ENCODE peak calls at places on chromosomes 6 and 20, in four cellular contexts. W, L, Y and K are unnamed samples.

GRCh38 chr6:132218063-132218696 is 183.1 kb downstream of the MOXD1 start:
- DNase-seq in W (no peak), L (peak), Y (peak), K (peak)

GRCh38 chr6:148517518-148517917 is 174.9 kb downstream of the SASH1 start:
- DNase-seq in W (no peak), L (no peak), Y (no peak), K (no peak)

GRCh38 chr20:57743450-57744095 is 33.8 kb upstream of the PMEPA1 start:
- DNase-seq in W (no peak), L (no peak), Y (no peak), K (no peak)

GRCh38 chr6:88232753-88233152 is 66.6 kb upstream of the CNR1 start:
- DNase-seq in W (no peak), L (no peak), Y (no peak), K (no peak)

GRCh38 chr6:122432816-122433215 is 33.4 kb downstream of the HSF2 start:
- DNase-seq in W (no peak), L (no peak), Y (no peak), K (no peak)

GRCh38 chr6:17831135-17831534 is 124.4 kb upstream of the NUP153 start:
- DNase-seq in W (no peak), L (no peak), Y (no peak), K (no peak)

GRCh38 chr6:151044465-151045441 is 179.3 kb downstream of the MTHFD1L start:
- DNase-seq in W (no peak), L (peak), Y (peak), K (no peak)

GRCh38 chr6:114520976-114521375 is 178.2 kb upstream of the HS3ST5 start:
- DNase-seq in W (no peak), L (no peak), Y (no peak), K (no peak)

GRCh38 chr20:53891306-53891894 is 179.0 kb downstream of the BCAS1 start:
- DNase-seq in W (no peak), L (no peak), Y (no peak), K (no peak)

GRCh38 chr20:60108397-60108796 is 150.2 kb downstream of the CDH26 start:
- DNase-seq in W (no peak), L (no peak), Y (no peak), K (no peak)

GRCh38 chr6:150238294-150238693 is 95.5 kb downstream of the PPP1R14C start:
- DNase-seq in W (no peak), L (no peak), Y (no peak), K (no peak)

GRCh38 chr6:55705381-55705780 is 126.4 kb upstream of the HMGCLL1 start:
- DNase-seq in W (no peak), L (no peak), Y (no peak), K (no peak)

GRCh38 chr20:51529758-51530157 is 12.8 kb downstream of the NFATC2 start:
- DNase-seq in W (no peak), L (no peak), Y (no peak), K (no peak)

GRCh38 chr6:24932832-24933231 is 2.9 kb downstream of the RIPOR2 start:
- DNase-seq in W (no peak), L (no peak), Y (no peak), K (no peak)

GRCh38 chr6:139135578-139136545 is 982 bp downstream of the HECA start:
- DNase-seq in W (no peak), L (no peak), Y (no peak), K (no peak)

GRCh38 chr6:31969712-31970603 is 2.0 kb downstream of the DXO start:
- DNase-seq in W (no peak), L (no peak), Y (no peak), K (no peak)

GRCh38 chr20:61251529-61252393 is at the start of gene CDH4:
- DNase-seq in W (no peak), L (no peak), Y (no peak), K (no peak)

GRCh38 chr6:52284131-52284459 is 447 bp downstream of the MCM3 start:
- DNase-seq in W (no peak), L (no peak), Y (peak), K (no peak)

GRCh38 chr20:34938466-34939163 is 17.0 kb downstream of the GSS start:
- DNase-seq in W (no peak), L (no peak), Y (no peak), K (no peak)

GRCh38 chr6:27007020-27007419 is 240.5 kb upstream of the PRSS16 start:
- DNase-seq in W (no peak), L (no peak), Y (no peak), K (no peak)

GRCh38 chr6:137291441-137291840 is 72.3 kb upstream of the IFNGR1 start:
- DNase-seq in W (no peak), L (no peak), Y (no peak), K (no peak)

DNA sequence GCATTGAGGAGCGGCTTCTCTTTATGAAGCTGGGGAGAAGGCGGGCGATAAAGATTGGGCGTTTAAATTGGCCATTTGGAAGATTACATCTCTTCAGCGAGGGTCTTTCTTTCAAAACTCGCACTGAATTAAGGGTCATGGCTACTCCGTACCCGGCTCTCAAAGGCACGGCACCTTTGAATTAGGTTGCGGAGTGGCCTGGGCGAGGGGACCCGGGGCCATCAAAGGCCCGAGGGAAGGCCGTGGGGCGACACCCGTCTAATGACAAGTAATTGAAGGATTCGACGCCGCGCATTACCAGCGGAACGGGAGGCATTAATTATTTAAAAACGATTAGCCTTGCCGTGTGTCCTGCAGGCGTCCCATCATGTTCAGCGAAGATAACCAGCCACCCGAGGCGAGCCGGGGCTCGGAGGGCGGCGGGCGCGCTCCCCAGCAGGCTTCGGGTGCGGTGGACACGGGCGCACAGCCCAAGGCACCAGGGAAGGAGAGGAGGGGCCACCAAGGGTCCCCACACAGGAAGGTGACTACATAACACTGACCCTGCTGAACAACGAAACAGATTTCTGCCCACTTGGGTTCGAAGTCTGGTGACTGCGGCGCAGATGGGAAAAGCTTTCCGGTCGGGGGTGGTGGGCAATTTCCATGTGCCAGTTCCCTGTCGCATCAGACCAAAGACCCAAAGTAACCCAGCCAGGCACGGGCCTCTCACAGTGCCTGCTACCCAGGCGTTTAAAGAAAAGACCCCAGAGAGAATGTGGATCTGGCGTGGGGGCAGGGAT is 7.4 kb downstream of the FOXA2 start:
- DNase-seq in W (no peak), L (no peak), Y (peak), K (no peak)
- TF ChIP-seq EZH2 in W (no peak), L (no peak), Y (no peak), K (no peak)

DNA sequence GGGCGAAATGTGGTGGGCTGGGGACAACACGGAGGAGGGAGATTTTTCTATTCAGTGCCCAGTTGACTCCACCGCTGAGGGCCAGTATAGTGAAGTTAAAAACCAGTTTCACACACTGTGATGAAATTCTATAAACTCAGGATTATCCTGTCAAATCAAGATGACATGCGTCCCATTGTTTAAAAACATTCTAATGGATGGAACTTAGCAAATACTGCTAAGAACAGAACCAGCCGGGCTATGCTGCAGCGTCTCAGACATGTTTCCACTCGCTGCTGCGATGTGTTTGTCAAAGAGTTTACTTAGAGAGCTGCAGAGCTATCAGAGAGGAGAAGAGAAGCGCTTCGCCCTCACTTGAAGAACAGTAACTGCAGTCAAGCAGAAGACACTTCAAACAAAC is 212.6 kb upstream of the FOXQ1 start:
- DNase-seq in W (no peak), L (no peak), Y (no peak), K (no peak)
- TF ChIP-seq POLR2AphosphoS5 in W (no peak), L (no peak), Y (no peak), K (no peak)

GRCh38 chr6:100454571-100455229 is 10.0 kb downstream of the SIM1 start:
- DNase-seq in W (no peak), L (no peak), Y (no peak), K (no peak)

GRCh38 chr6:100457251-100457990 is 7.3 kb downstream of the SIM1 start:
- DNase-seq in W (no peak), L (no peak), Y (no peak), K (no peak)

GRCh38 chr6:100455230-100456124 is 9.2 kb downstream of the SIM1 start:
- DNase-seq in W (no peak), L (no peak), Y (no peak), K (no peak)

GRCh38 chr6:100456881-100457220 is 7.9 kb downstream of the SIM1 start:
- DNase-seq in W (no peak), L (no peak), Y (no peak), K (no peak)

DNA sequence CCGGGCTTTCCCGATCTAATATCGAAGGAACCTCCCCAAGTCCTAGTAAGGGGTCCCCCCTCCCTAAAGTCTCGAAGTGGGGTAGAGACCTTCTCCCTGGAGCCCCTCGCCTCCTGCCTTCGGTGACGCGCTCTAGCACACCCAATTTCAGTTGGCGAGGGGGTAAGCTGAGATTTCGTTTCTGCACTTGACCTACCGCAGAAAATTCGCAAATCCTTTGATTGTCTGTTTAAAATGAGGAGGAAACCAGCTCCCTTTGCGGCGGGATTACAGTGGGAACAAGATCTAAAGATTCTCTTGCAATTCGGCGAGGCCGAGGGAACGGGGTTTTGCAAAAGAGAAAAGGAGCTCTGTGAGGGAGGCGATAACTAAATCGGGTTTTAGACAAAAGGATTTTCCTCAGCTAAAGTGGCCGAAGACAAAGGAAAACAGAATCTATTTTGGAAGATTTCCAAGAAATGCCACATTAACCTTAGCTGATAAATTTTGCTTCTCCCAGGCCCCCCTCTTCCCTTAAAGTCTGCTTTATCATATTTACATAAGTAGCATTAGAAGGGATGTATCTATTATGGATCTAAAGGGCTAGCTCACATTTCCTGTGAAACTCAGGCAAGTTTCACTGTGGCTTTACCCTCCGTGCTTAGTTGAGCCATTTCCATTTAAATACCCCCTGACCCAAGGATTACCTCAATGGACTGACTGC is 8.4 kb downstream of the SIM1 start:
- DNase-seq in W (no peak), L (no peak), Y (no peak), K (no peak)
- TF ChIP-seq EZH2 in W (peak), L (no peak), Y (no peak), K (no peak)

DNA sequence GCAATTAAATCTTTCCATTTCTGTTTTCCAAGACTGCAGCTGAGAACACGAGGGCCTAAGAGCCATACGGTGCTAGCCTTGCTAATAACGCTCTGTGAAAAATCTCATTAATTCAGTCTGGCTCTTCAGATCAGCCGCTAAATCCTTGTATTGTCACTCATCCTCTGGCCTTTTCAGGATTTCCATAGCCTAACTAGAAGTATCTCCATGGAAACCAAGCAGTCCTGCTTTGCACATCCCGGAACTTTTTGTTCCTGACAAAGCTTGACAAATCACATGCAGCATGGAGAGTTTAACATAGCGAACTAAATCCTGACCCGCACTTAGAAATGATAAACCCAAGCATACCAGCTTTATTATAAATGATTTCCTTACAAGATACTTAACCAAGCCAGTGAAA is 383.7 kb downstream of the CD83 start:
- DNase-seq in W (no peak), L (no peak), Y (no peak), K (no peak)
- TF ChIP-seq POLR2AphosphoS5 in W (no peak), L (no peak), Y (no peak), K (no peak)

GRCh38 chr20:21512634-21513180 is 1.2 kb downstream of the NKX2-2 start:
- DNase-seq in W (no peak), L (no peak), Y (no peak), K (no peak)
- TF ChIP-seq EZH2 in W (no peak), L (no peak), Y (peak), K (no peak)

DNA sequence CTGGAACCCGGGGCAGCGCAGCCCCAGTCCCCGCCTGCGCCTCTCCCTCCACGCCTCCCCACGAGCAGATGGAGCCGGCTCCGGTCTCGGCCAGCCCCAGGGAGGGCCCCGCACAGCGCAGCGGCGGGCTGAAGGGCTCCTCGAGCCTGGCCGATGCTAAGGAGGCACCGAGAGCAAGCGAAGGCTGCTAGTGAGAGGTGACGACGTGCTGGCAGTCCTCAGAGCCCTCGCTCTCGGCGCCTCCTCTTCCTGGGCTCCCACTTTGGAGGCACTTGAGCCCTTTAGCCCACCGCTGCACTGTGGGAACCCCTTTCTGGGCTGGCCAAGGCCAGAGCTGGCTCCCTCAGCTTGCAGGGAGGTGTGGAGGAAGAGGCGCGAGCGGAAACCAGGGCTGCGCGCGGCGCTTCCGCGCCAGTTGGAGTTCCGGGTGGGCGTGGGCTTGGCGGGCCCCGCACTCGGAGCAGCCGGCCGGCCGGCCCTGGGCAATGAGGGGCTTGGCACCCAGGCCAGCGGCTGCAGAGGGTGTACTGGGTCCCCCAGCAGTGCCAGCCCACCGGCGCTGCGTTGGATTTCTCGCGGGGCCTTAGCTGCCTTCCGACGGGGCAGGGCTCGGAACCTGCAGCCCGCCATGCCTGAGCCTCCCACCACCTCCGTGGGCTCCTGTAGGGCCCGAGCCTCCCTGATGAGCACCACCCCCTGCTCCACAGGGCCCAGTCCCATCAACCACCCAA is 2.5 kb upstream of the TMEM14C start:
- DNase-seq in W (no peak), L (no peak), Y (peak), K (no peak)
- TF ChIP-seq POLR2AphosphoS5 in W (peak), L (no peak), Y (peak), K (no peak)

GRCh38 chr6:108164537-108164814 is 1.3 kb upstream of the NR2E1 start:
- DNase-seq in W (no peak), L (no peak), Y (no peak), K (no peak)

GRCh38 chr6:108164815-108165706 is 761 bp upstream of the NR2E1 start:
- DNase-seq in W (no peak), L (no peak), Y (no peak), K (no peak)

GRCh38 chr6:108163267-108163643 is 2.6 kb upstream of the NR2E1 start:
- DNase-seq in W (no peak), L (peak), Y (no peak), K (no peak)

GRCh38 chr6:108161724-108162282 is 4.0 kb upstream of the NR2E1 start:
- DNase-seq in W (no peak), L (no peak), Y (no peak), K (no peak)

DNA sequence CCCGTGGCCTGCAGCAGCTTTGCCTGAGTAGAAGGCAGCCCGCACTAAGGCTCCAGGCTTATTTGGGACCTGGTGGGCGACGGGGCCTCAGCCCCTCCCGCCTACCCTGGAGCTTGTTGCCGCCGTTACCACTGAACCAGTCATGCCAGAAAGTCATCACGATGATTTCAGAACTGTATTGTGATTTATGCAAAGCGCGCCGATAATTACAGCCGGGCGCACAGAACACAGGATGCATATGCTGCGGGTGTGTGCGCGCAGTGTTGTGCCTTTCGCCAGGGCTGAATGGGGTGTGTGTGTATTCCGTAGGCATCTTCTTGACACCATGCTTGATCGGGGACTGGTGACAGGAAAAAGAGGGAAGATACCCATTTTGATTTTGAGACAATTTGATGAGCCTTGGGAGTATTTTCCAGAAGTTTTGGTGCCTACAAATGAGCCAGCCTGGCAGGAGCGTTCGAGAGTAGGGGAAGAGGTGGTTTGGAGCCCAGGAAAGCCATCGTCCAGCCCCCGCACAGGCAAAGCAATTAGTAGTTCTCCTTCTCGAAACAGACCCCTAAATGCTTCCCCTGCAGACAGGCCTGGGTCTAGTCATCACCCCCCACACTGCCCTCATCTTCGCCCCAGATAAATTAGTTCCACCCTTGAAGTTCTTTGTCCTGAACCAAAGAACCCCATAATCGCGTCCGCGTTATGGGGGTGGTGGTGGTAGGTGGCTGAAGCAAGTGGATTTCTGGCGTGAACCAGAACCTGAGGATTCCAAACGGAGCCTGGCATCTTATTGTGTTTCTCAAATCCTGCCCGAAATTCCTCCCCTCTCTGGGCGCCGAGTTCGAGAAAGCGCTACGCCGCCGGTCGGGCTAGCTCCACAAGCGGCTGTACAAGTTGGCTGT is 1.9 kb upstream of the NR2E1 start:
- DNase-seq in W (no peak), L (no peak), Y (no peak), K (no peak)
- TF ChIP-seq EZH2 in W (no peak), L (no peak), Y (no peak), K (no peak)